ENCODE peak calls at places on chromosome 12, in nine cellular contexts. One of them, this sample, is unnamed.
A peak's percentile ranks its signal among the peaks of the same experiment; 100 is the strongest.

GRCh38 chr12:131242741-131243496 is 289.2 kb downstream of the ADGRD1 start:
- DNase-seq in NCI-H524: peak; percentile 62
- DNase-seq in T1000: no peak
- DNase-seq in NCI-H1417 treated with DMSO at 0.1 percent for 48 hours: no peak
- DNase-seq in stimulated activated CD4-positive, alpha-beta T cell treated with anti-CD3 and anti-CD28 coated beads, Interleukin-1b, Interleukin-23, amount 100 ng/mL, for 4 hours: no peak
- DNase-seq in hypothalamus: no peak
- DNase-seq in left lobe of liver: no peak
- DNase-seq in A549: peak; percentile 94
- DNase-seq in fibroblast of pulmonary artery: no peak
- DNase-seq in this sample: no peak

GRCh38 chr12:89357297-89357730 is 5.0 kb upstream of the DUSP6 start:
- DNase-seq in NCI-H524: no peak
- DNase-seq in T1000: no peak
- DNase-seq in NCI-H1417 treated with DMSO at 0.1 percent for 48 hours: no peak
- DNase-seq in stimulated activated CD4-positive, alpha-beta T cell treated with anti-CD3 and anti-CD28 coated beads, Interleukin-1b, Interleukin-23, amount 100 ng/mL, for 4 hours: no peak
- DNase-seq in hypothalamus: no peak
- DNase-seq in left lobe of liver: peak; percentile 89
- DNase-seq in A549: no peak
- DNase-seq in fibroblast of pulmonary artery: no peak
- DNase-seq in this sample: no peak

GRCh38 chr12:85036241-85036707 is at the start of the genes LRRIQ1 and TSPAN19:
- DNase-seq in NCI-H524: peak; percentile 97
- DNase-seq in T1000: peak; percentile 30
- DNase-seq in NCI-H1417 treated with DMSO at 0.1 percent for 48 hours: peak; percentile 96
- DNase-seq in stimulated activated CD4-positive, alpha-beta T cell treated with anti-CD3 and anti-CD28 coated beads, Interleukin-1b, Interleukin-23, amount 100 ng/mL, for 4 hours: no peak
- DNase-seq in hypothalamus: peak; percentile 38
- DNase-seq in left lobe of liver: peak; percentile 48
- DNase-seq in A549: peak; percentile 92
- DNase-seq in fibroblast of pulmonary artery: peak; percentile 94
- DNase-seq in this sample: no peak

GRCh38 chr12:15662983-15663659 is 126.1 kb downstream of the EPS8 start:
- DNase-seq in NCI-H524: no peak
- DNase-seq in T1000: peak; percentile 18
- DNase-seq in NCI-H1417 treated with DMSO at 0.1 percent for 48 hours: no peak
- DNase-seq in stimulated activated CD4-positive, alpha-beta T cell treated with anti-CD3 and anti-CD28 coated beads, Interleukin-1b, Interleukin-23, amount 100 ng/mL, for 4 hours: no peak
- DNase-seq in hypothalamus: no peak
- DNase-seq in left lobe of liver: no peak
- DNase-seq in A549: peak; percentile 28
- DNase-seq in fibroblast of pulmonary artery: peak; percentile 51
- DNase-seq in this sample: no peak

GRCh38 chr12:39813776-39814175 is 194.2 kb upstream of the ABCD2 start:
- DNase-seq in NCI-H524: no peak
- DNase-seq in T1000: no peak
- DNase-seq in NCI-H1417 treated with DMSO at 0.1 percent for 48 hours: no peak
- DNase-seq in stimulated activated CD4-positive, alpha-beta T cell treated with anti-CD3 and anti-CD28 coated beads, Interleukin-1b, Interleukin-23, amount 100 ng/mL, for 4 hours: no peak
- DNase-seq in hypothalamus: no peak
- DNase-seq in left lobe of liver: no peak
- DNase-seq in A549: no peak
- DNase-seq in fibroblast of pulmonary artery: peak; percentile 89
- DNase-seq in this sample: no peak

GRCh38 chr12:27999521-27999920 is 27.0 kb upstream of the PTHLH start:
- DNase-seq in NCI-H524: no peak
- DNase-seq in T1000: no peak
- DNase-seq in NCI-H1417 treated with DMSO at 0.1 percent for 48 hours: no peak
- DNase-seq in stimulated activated CD4-positive, alpha-beta T cell treated with anti-CD3 and anti-CD28 coated beads, Interleukin-1b, Interleukin-23, amount 100 ng/mL, for 4 hours: no peak
- DNase-seq in hypothalamus: no peak
- DNase-seq in left lobe of liver: no peak
- DNase-seq in A549: no peak
- DNase-seq in fibroblast of pulmonary artery: peak; percentile 49
- DNase-seq in this sample: no peak

GRCh38 chr12:112314981-112315380 is 67.2 kb downstream of the HECTD4 start:
- DNase-seq in NCI-H524: no peak
- DNase-seq in T1000: no peak
- DNase-seq in NCI-H1417 treated with DMSO at 0.1 percent for 48 hours: no peak
- DNase-seq in stimulated activated CD4-positive, alpha-beta T cell treated with anti-CD3 and anti-CD28 coated beads, Interleukin-1b, Interleukin-23, amount 100 ng/mL, for 4 hours: no peak
- DNase-seq in hypothalamus: no peak
- DNase-seq in left lobe of liver: no peak
- DNase-seq in A549: no peak
- DNase-seq in fibroblast of pulmonary artery: peak; percentile 6
- DNase-seq in this sample: no peak

GRCh38 chr12:3442397-3442796 is 48.6 kb upstream of the PRMT8 start:
- DNase-seq in NCI-H524: no peak
- DNase-seq in T1000: no peak
- DNase-seq in NCI-H1417 treated with DMSO at 0.1 percent for 48 hours: no peak
- DNase-seq in stimulated activated CD4-positive, alpha-beta T cell treated with anti-CD3 and anti-CD28 coated beads, Interleukin-1b, Interleukin-23, amount 100 ng/mL, for 4 hours: no peak
- DNase-seq in hypothalamus: no peak
- DNase-seq in left lobe of liver: no peak
- DNase-seq in A549: no peak
- DNase-seq in fibroblast of pulmonary artery: no peak
- DNase-seq in this sample: no peak

GRCh38 chr12:9732966-9733461 is at the start of gene CLECL1:
- DNase-seq in NCI-H524: no peak
- DNase-seq in T1000: no peak
- DNase-seq in NCI-H1417 treated with DMSO at 0.1 percent for 48 hours: no peak
- DNase-seq in stimulated activated CD4-positive, alpha-beta T cell treated with anti-CD3 and anti-CD28 coated beads, Interleukin-1b, Interleukin-23, amount 100 ng/mL, for 4 hours: no peak
- DNase-seq in hypothalamus: no peak
- DNase-seq in left lobe of liver: no peak
- DNase-seq in A549: no peak
- DNase-seq in fibroblast of pulmonary artery: no peak
- DNase-seq in this sample: no peak

GRCh38 chr12:28218875-28219274 is 28.6 kb downstream of the CCDC91 start:
- DNase-seq in NCI-H524: no peak
- DNase-seq in T1000: no peak
- DNase-seq in NCI-H1417 treated with DMSO at 0.1 percent for 48 hours: no peak
- DNase-seq in stimulated activated CD4-positive, alpha-beta T cell treated with anti-CD3 and anti-CD28 coated beads, Interleukin-1b, Interleukin-23, amount 100 ng/mL, for 4 hours: no peak
- DNase-seq in hypothalamus: no peak
- DNase-seq in left lobe of liver: no peak
- DNase-seq in A549: no peak
- DNase-seq in fibroblast of pulmonary artery: no peak
- DNase-seq in this sample: no peak

GRCh38 chr12:79522237-79522636 is 168.5 kb downstream of the PAWR start:
- DNase-seq in NCI-H524: no peak
- DNase-seq in T1000: no peak
- DNase-seq in NCI-H1417 treated with DMSO at 0.1 percent for 48 hours: no peak
- DNase-seq in stimulated activated CD4-positive, alpha-beta T cell treated with anti-CD3 and anti-CD28 coated beads, Interleukin-1b, Interleukin-23, amount 100 ng/mL, for 4 hours: no peak
- DNase-seq in hypothalamus: no peak
- DNase-seq in left lobe of liver: no peak
- DNase-seq in A549: no peak
- DNase-seq in fibroblast of pulmonary artery: no peak
- DNase-seq in this sample: no peak

GRCh38 chr12:75855360-75855759 is 176.2 kb downstream of the PHLDA1 start:
- DNase-seq in NCI-H524: no peak
- DNase-seq in T1000: no peak
- DNase-seq in NCI-H1417 treated with DMSO at 0.1 percent for 48 hours: no peak
- DNase-seq in stimulated activated CD4-positive, alpha-beta T cell treated with anti-CD3 and anti-CD28 coated beads, Interleukin-1b, Interleukin-23, amount 100 ng/mL, for 4 hours: no peak
- DNase-seq in hypothalamus: no peak
- DNase-seq in left lobe of liver: no peak
- DNase-seq in A549: no peak
- DNase-seq in fibroblast of pulmonary artery: no peak
- DNase-seq in this sample: no peak

GRCh38 chr12:108172033-108172432 is 42.9 kb downstream of the WSCD2 start:
- DNase-seq in NCI-H524: no peak
- DNase-seq in T1000: no peak
- DNase-seq in NCI-H1417 treated with DMSO at 0.1 percent for 48 hours: no peak
- DNase-seq in stimulated activated CD4-positive, alpha-beta T cell treated with anti-CD3 and anti-CD28 coated beads, Interleukin-1b, Interleukin-23, amount 100 ng/mL, for 4 hours: no peak
- DNase-seq in hypothalamus: no peak
- DNase-seq in left lobe of liver: no peak
- DNase-seq in A549: no peak
- DNase-seq in fibroblast of pulmonary artery: no peak
- DNase-seq in this sample: no peak

GRCh38 chr12:85509857-85510256 is 229.8 kb downstream of the ALX1 start:
- DNase-seq in NCI-H524: no peak
- DNase-seq in T1000: no peak
- DNase-seq in NCI-H1417 treated with DMSO at 0.1 percent for 48 hours: no peak
- DNase-seq in stimulated activated CD4-positive, alpha-beta T cell treated with anti-CD3 and anti-CD28 coated beads, Interleukin-1b, Interleukin-23, amount 100 ng/mL, for 4 hours: no peak
- DNase-seq in hypothalamus: no peak
- DNase-seq in left lobe of liver: no peak
- DNase-seq in A549: no peak
- DNase-seq in fibroblast of pulmonary artery: no peak
- DNase-seq in this sample: no peak

GRCh38 chr12:124554429-124555029 is 12.9 kb downstream of the NCOR2 start:
- DNase-seq in NCI-H524: no peak
- DNase-seq in T1000: no peak
- DNase-seq in NCI-H1417 treated with DMSO at 0.1 percent for 48 hours: no peak
- DNase-seq in stimulated activated CD4-positive, alpha-beta T cell treated with anti-CD3 and anti-CD28 coated beads, Interleukin-1b, Interleukin-23, amount 100 ng/mL, for 4 hours: no peak
- DNase-seq in hypothalamus: no peak
- DNase-seq in left lobe of liver: no peak
- DNase-seq in A549: no peak
- DNase-seq in fibroblast of pulmonary artery: no peak
- DNase-seq in this sample: no peak

GRCh38 chr12:20588057-20588456 is 107.1 kb upstream of the SLCO1C1 start:
- DNase-seq in NCI-H524: peak; percentile 87
- DNase-seq in T1000: no peak
- DNase-seq in NCI-H1417 treated with DMSO at 0.1 percent for 48 hours: no peak
- DNase-seq in stimulated activated CD4-positive, alpha-beta T cell treated with anti-CD3 and anti-CD28 coated beads, Interleukin-1b, Interleukin-23, amount 100 ng/mL, for 4 hours: no peak
- DNase-seq in hypothalamus: peak; percentile 48
- DNase-seq in left lobe of liver: no peak
- DNase-seq in A549: no peak
- DNase-seq in fibroblast of pulmonary artery: no peak
- DNase-seq in this sample: no peak

GRCh38 chr12:42144174-42144423 is 575 bp downstream of the GXYLT1 start:
- DNase-seq in NCI-H524: peak; percentile 40
- DNase-seq in T1000: no peak
- DNase-seq in NCI-H1417 treated with DMSO at 0.1 percent for 48 hours: no peak
- DNase-seq in stimulated activated CD4-positive, alpha-beta T cell treated with anti-CD3 and anti-CD28 coated beads, Interleukin-1b, Interleukin-23, amount 100 ng/mL, for 4 hours: no peak
- DNase-seq in hypothalamus: no peak
- DNase-seq in left lobe of liver: no peak
- DNase-seq in A549: no peak
- DNase-seq in fibroblast of pulmonary artery: no peak
- DNase-seq in this sample: no peak

GRCh38 chr12:51905507-51906438 is 1.5 kb upstream of the ACVRL1 start:
- DNase-seq in NCI-H524: no peak
- DNase-seq in T1000: no peak
- DNase-seq in NCI-H1417 treated with DMSO at 0.1 percent for 48 hours: no peak
- DNase-seq in stimulated activated CD4-positive, alpha-beta T cell treated with anti-CD3 and anti-CD28 coated beads, Interleukin-1b, Interleukin-23, amount 100 ng/mL, for 4 hours: no peak
- DNase-seq in hypothalamus: no peak
- DNase-seq in left lobe of liver: no peak
- DNase-seq in A549: no peak
- DNase-seq in fibroblast of pulmonary artery: peak; percentile 85
- DNase-seq in this sample: no peak

GRCh38 chr12:18849761-18850160 is 111.8 kb downstream of the CAPZA3 start:
- DNase-seq in NCI-H524: no peak
- DNase-seq in T1000: no peak
- DNase-seq in NCI-H1417 treated with DMSO at 0.1 percent for 48 hours: no peak
- DNase-seq in stimulated activated CD4-positive, alpha-beta T cell treated with anti-CD3 and anti-CD28 coated beads, Interleukin-1b, Interleukin-23, amount 100 ng/mL, for 4 hours: no peak
- DNase-seq in hypothalamus: no peak
- DNase-seq in left lobe of liver: no peak
- DNase-seq in A549: no peak
- DNase-seq in fibroblast of pulmonary artery: no peak
- DNase-seq in this sample: no peak

GRCh38 chr12:49980501-49981158 is 7.9 kb downstream of the AQP6 start:
- DNase-seq in NCI-H524: peak; percentile 62
- DNase-seq in T1000: no peak
- DNase-seq in NCI-H1417 treated with DMSO at 0.1 percent for 48 hours: no peak
- DNase-seq in stimulated activated CD4-positive, alpha-beta T cell treated with anti-CD3 and anti-CD28 coated beads, Interleukin-1b, Interleukin-23, amount 100 ng/mL, for 4 hours: no peak
- DNase-seq in hypothalamus: no peak
- DNase-seq in left lobe of liver: no peak
- DNase-seq in A549: no peak
- DNase-seq in fibroblast of pulmonary artery: no peak
- DNase-seq in this sample: no peak

GRCh38 chr12:119791453-119791852 is 85.7 kb downstream of the CIT start:
- DNase-seq in NCI-H524: no peak
- DNase-seq in T1000: no peak
- DNase-seq in NCI-H1417 treated with DMSO at 0.1 percent for 48 hours: no peak
- DNase-seq in stimulated activated CD4-positive, alpha-beta T cell treated with anti-CD3 and anti-CD28 coated beads, Interleukin-1b, Interleukin-23, amount 100 ng/mL, for 4 hours: no peak
- DNase-seq in hypothalamus: no peak
- DNase-seq in left lobe of liver: no peak
- DNase-seq in A549: no peak
- DNase-seq in fibroblast of pulmonary artery: no peak
- DNase-seq in this sample: no peak

GRCh38 chr12:50117057-50117622 is 5.1 kb downstream of the COX14 start:
- DNase-seq in NCI-H524: no peak
- DNase-seq in T1000: no peak
- DNase-seq in NCI-H1417 treated with DMSO at 0.1 percent for 48 hours: no peak
- DNase-seq in stimulated activated CD4-positive, alpha-beta T cell treated with anti-CD3 and anti-CD28 coated beads, Interleukin-1b, Interleukin-23, amount 100 ng/mL, for 4 hours: no peak
- DNase-seq in hypothalamus: no peak
- DNase-seq in left lobe of liver: no peak
- DNase-seq in A549: no peak
- DNase-seq in fibroblast of pulmonary artery: no peak
- DNase-seq in this sample: no peak

GRCh38 chr12:39990122-39991101 is 115.5 kb downstream of the SLC2A13 start:
- DNase-seq in NCI-H524: peak; percentile 61
- DNase-seq in T1000: no peak
- DNase-seq in NCI-H1417 treated with DMSO at 0.1 percent for 48 hours: no peak
- DNase-seq in stimulated activated CD4-positive, alpha-beta T cell treated with anti-CD3 and anti-CD28 coated beads, Interleukin-1b, Interleukin-23, amount 100 ng/mL, for 4 hours: peak; percentile 32
- DNase-seq in hypothalamus: peak; percentile 4
- DNase-seq in left lobe of liver: peak; percentile 57
- DNase-seq in A549: peak; percentile 53
- DNase-seq in fibroblast of pulmonary artery: peak; percentile 77
- DNase-seq in this sample: peak; percentile 37